ENCODE peak calls at places on chromosomes 6 and 20, in eight cellular contexts. L is NCI-H1092, H is DMS153, S is H9, Q is Daoy, U is HS-5, X is progenitor cell of endocrine pancreas, E is heart right ventricle. W is an unnamed sample.

GRCh38 chr6:108698593-108699289 is 138.0 kb downstream of the FOXO3 start:
- DNase-seq in U (no peak), H (no peak), S (no peak), Q (no peak), L (no peak), X (no peak), E (no peak), W (no peak)

GRCh38 chr6:166591961-166592520 is 5.6 kb upstream of the RAMACL start:
- DNase-seq in X (no peak), L (no peak), H (no peak), S (no peak), E (no peak), Q (no peak), U (no peak), W (no peak)

GRCh38 chr6:71205336-71205956 is 83.2 kb upstream of the OGFRL1 start:
- DNase-seq in X (no peak), L (no peak), S (no peak), H (no peak), U (no peak), Q (peak), E (no peak), W (no peak)

GRCh38 chr20:32458061-32458836 is 100.1 kb downstream of the ASXL1 start:
- DNase-seq in L (no peak), X (no peak), H (no peak), U (no peak), E (no peak), S (peak), Q (no peak), W (no peak)

GRCh38 chr6:158783167-158783450 is 36.1 kb downstream of the EZR start:
- DNase-seq in S (no peak), E (no peak), Q (no peak), X (no peak), U (no peak), L (no peak), H (no peak), W (no peak)

GRCh38 chr20:57439432-57439831 is 48.2 kb downstream of the RBM38 start:
- DNase-seq in Q (peak), L (peak), H (peak), X (no peak), S (no peak), E (peak), U (no peak), W (peak)

GRCh38 chr6:90403489-90404381 is 107.1 kb upstream of the BACH2 start:
- DNase-seq in Q (peak), E (peak), U (no peak), H (no peak), S (peak), X (no peak), L (no peak), W (peak)

GRCh38 chr20:44057698-44058675 is 129.0 kb downstream of the JPH2 start:
- DNase-seq in E (no peak), S (no peak), H (no peak), Q (no peak), L (no peak), U (no peak), X (no peak), W (no peak)

GRCh38 chr6:46103437-46103836 is 26.4 kb upstream of the ENPP4 start:
- DNase-seq in L (no peak), S (no peak), X (no peak), E (no peak), H (no peak), Q (peak), U (no peak), W (no peak)

GRCh38 chr6:129623008-129623732 is 86.8 kb downstream of the ARHGAP18 start:
- DNase-seq in H (peak), E (no peak), X (no peak), L (no peak), S (no peak), Q (no peak), U (no peak), W (no peak)

GRCh38 chr6:157597461-157598312 is 216.7 kb downstream of the ZDHHC14 start:
- DNase-seq in L (no peak), S (peak), H (peak), X (no peak), U (no peak), Q (peak), E (peak), W (peak)

GRCh38 chr6:82589509-82590206 is 226.0 kb downstream of the TPBG start:
- DNase-seq in L (peak), S (peak), Q (peak), X (no peak), H (peak), U (peak), E (no peak), W (no peak)

GRCh38 chr6:134826889-134827737 is 122.8 kb downstream of the ALDH8A1 start:
- DNase-seq in S (no peak), U (peak), L (no peak), X (no peak), H (no peak), Q (peak), E (peak), W (peak)

GRCh38 chr6:110575910-110576463 is 99.6 kb upstream of the SLC22A16 start:
- DNase-seq in L (no peak), U (no peak), X (no peak), E (no peak), S (no peak), H (no peak), Q (no peak), W (no peak)

GRCh38 chr6:74554041-74554440 is 651.8 kb downstream of the COL12A1 start:
- DNase-seq in U (no peak), E (no peak), Q (no peak), X (no peak), S (no peak), H (no peak), L (no peak), W (no peak)

GRCh38 chr6:157374889-157375443 is 6.0 kb upstream of the ZDHHC14 start:
- DNase-seq in E (no peak), L (no peak), X (no peak), H (no peak), S (no peak), U (no peak), Q (no peak), W (no peak)

GRCh38 chr20:47392015-47392720 is 35.7 kb upstream of the ZMYND8 start:
- DNase-seq in H (no peak), E (no peak), Q (peak), S (no peak), U (peak), X (no peak), L (no peak), W (no peak)

GRCh38 chr6:87378947-87379346 is 28.8 kb upstream of the CFAP206 start:
- DNase-seq in E (no peak), L (no peak), H (no peak), Q (no peak), X (no peak), U (no peak), S (no peak), W (no peak)

GRCh38 chr6:43269273-43270007 is 26.2 kb downstream of the TTBK1 start:
- DNase-seq in Q (no peak), H (no peak), S (peak), E (peak), L (peak), X (no peak), U (no peak), W (peak)

GRCh38 chr6:7204726-7205125 is 97.0 kb downstream of the RREB1 start:
- DNase-seq in E (no peak), H (no peak), U (peak), X (no peak), Q (no peak), S (no peak), L (no peak), W (no peak)

GRCh38 chr20:17844549-17845298 is 123.9 kb downstream of the SNX5 start:
- DNase-seq in L (no peak), X (no peak), U (no peak), H (no peak), E (no peak), S (no peak), Q (no peak), W (no peak)

GRCh38 chr6:164097557-164098398 is 683.3 kb downstream of the QKI start:
- DNase-seq in L (no peak), X (no peak), S (peak), H (no peak), Q (peak), E (no peak), U (peak), W (no peak)

GRCh38 chr6:34525431-34526175 is 30.5 kb downstream of the SPDEF start:
- DNase-seq in L (no peak), Q (no peak), U (no peak), E (no peak), S (no peak), H (no peak), X (no peak), W (no peak)

GRCh38 chr6:168147205-168147738 is 68.3 kb upstream of the FRMD1 start:
- DNase-seq in H (peak), E (no peak), X (no peak), L (peak), U (no peak), Q (no peak), S (no peak), W (no peak)

GRCh38 chr6:43391448-43392031 is 22.1 kb upstream of the ZNF318 start:
- DNase-seq in S (no peak), U (no peak), L (no peak), H (no peak), Q (peak), X (no peak), E (no peak), W (no peak)

GRCh38 chr6:109082178-109082577 is 12.5 kb downstream of the SESN1 start:
- DNase-seq in S (no peak), H (no peak), X (no peak), L (no peak), E (no peak), Q (no peak), U (no peak), W (no peak)

GRCh38 chr6:141607956-141608355 is 524.8 kb upstream of the GJE1 start:
- DNase-seq in L (no peak), Q (no peak), H (no peak), S (no peak), U (no peak), E (no peak), X (no peak), W (no peak)

GRCh38 chr20:48626226-48626937 is 201.4 kb downstream of the PREX1 start:
- DNase-seq in Q (no peak), U (no peak), E (no peak), S (no peak), L (no peak), H (no peak), X (no peak), W (no peak)

GRCh38 chr6:134035823-134036296 is 16.6 kb downstream of the SLC2A12 start:
- DNase-seq in S (no peak), U (no peak), X (no peak), H (peak), L (peak), E (no peak), Q (peak), W (no peak)

GRCh38 chr6:108872001-108872974 is 24.1 kb downstream of the ARMC2 start:
- DNase-seq in X (no peak), H (no peak), S (no peak), E (no peak), Q (no peak), U (no peak), L (peak), W (no peak)

W was measured in left ventricle myocardium superior.